ENCODE peak calls at places on chromosome 18, in seven cellular contexts. Y is left lung; N is CD8-positive, alpha-beta T cell; G is IMR-90; P is thyroid gland; E is right cardiac atrium; A is sigmoid colon. I is an unnamed sample. For H3K9me3, the result is how much of the 10 kb centered on the place peaks cover.

GRCh38 chr18:58117685-58118403 is 73.8 kb downstream of the NEDD4L start:
- DNase-seq in Y (no peak), N (no peak), G (peak), P (peak), E (peak), A (no peak), I (peak)

GRCh38 chr18:77222464-77222863 is 27.2 kb upstream of the GALR1 start:
- DNase-seq in Y (no peak), N (no peak), G (no peak), P (no peak), E (no peak), A (no peak), I (no peak)

GRCh38 chr18:68560128-68560527 is 154.8 kb downstream of the TMX3 start:
- DNase-seq in Y (no peak), N (no peak), G (no peak), P (no peak), E (no peak), A (no peak), I (no peak)

GRCh38 chr18:1014496-1014895 is 109.8 kb downstream of the ADCYAP1 start:
- DNase-seq in Y (no peak), N (no peak), G (no peak), P (no peak), E (no peak), A (no peak), I (no peak)

GRCh38 chr18:68803371-68803770 is 5.5 kb downstream of the CCDC102B start:
- DNase-seq in Y (peak), N (no peak), G (peak), P (peak), E (peak), A (peak), I (no peak)

GRCh38 chr18:65124633-65125032 is 626.2 kb upstream of the CDH7 start:
- DNase-seq in Y (no peak), N (no peak), G (no peak), P (no peak), E (no peak), A (no peak), I (no peak)

GRCh38 chr18:25351280-25351772 is 640 bp downstream of the ZNF521 start:
- DNase-seq in Y (no peak), N (no peak), G (peak), P (peak), E (no peak), A (no peak), I (no peak)

GRCh38 chr18:55489742-55490055 is 98.3 kb downstream of the TCF4 start:
- DNase-seq in Y (no peak), N (no peak), G (peak), P (no peak), E (no peak), A (no peak), I (no peak)

GRCh38 chr18:23963443-23964185 is 50.9 kb upstream of the TTC39C start:
- DNase-seq in Y (no peak), N (no peak), G (no peak), P (peak), E (no peak), A (no peak), I (peak)

GRCh38 chr18:49585781-49586663 is 24.2 kb downstream of the LIPG start:
- DNase-seq in Y (no peak), N (no peak), G (no peak), P (no peak), E (no peak), A (no peak), I (no peak)

GRCh38 chr18:50665519-50665918 is 105.6 kb downstream of the MAPK4 start:
- DNase-seq in Y (no peak), N (no peak), G (no peak), P (no peak), E (peak), A (no peak), I (no peak)

GRCh38 chr18:30687501-30687900 is 355.0 kb downstream of the DSC3 start:
- DNase-seq in Y (no peak), N (no peak), G (no peak), P (no peak), E (no peak), A (no peak), I (no peak)

GRCh38 chr18:3508576-3509559 is 58.9 kb downstream of the TGIF1 start:
- DNase-seq in Y (no peak), N (no peak), G (no peak), P (peak), E (no peak), A (no peak), I (no peak)

DNA sequence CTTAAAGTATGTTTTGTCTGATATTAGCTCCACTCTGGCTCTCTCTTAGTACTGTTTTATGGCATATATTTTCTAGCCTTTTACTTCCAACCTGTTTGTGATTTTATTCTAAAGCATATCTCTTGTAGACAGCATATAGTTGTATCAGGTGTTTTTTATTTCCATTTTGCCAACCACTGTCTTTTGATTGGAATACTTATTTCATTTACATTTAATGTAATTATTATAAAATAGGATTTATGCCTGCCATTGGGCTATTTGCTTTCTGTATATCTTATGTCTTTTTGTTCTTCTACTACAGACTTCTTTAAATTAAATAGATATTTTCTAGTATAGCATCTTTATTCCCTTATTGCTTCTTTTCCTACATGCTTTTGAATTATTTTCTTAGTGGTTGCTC is 67.3 kb downstream of the LRRC30 start:
- DNase-seq in Y (no peak), N (no peak), G (no peak), P (no peak), E (no peak), A (no peak), I (no peak)
- H3K9me3 ChIP-seq in Y (under half), N (under half), G (under half), P (under half), E (under half), A (under half), I (under half)

GRCh38 chr18:79396431-79397287 is 929 bp downstream of the NFATC1 start:
- DNase-seq in Y (peak), N (peak), G (peak), P (peak), E (peak), A (peak), I (peak)

GRCh38 chr18:79399275-79400081 is 3.7 kb downstream of the NFATC1 start:
- DNase-seq in Y (peak), N (no peak), G (no peak), P (no peak), E (peak), A (peak), I (no peak)

GRCh38 chr18:79400091-79400590 is 4.4 kb downstream of the NFATC1 start:
- DNase-seq in Y (peak), N (peak), G (no peak), P (peak), E (peak), A (peak), I (peak)

GRCh38 chr18:79397288-79397829 is 1.6 kb downstream of the NFATC1 start:
- DNase-seq in Y (peak), N (no peak), G (no peak), P (no peak), E (no peak), A (peak), I (no peak)

GRCh38 chr18:79397830-79398761 is 2.4 kb downstream of the NFATC1 start:
- DNase-seq in Y (peak), N (no peak), G (no peak), P (no peak), E (peak), A (peak), I (no peak)
- H3K4me3 ChIP-seq in Y (no peak), N (no peak), G (no peak), P (no peak), E (no peak), A (no peak), I (no peak)

GRCh38 chr18:72410399-72410798 is 133.7 kb downstream of the CBLN2 start:
- DNase-seq in Y (no peak), N (no peak), G (no peak), P (no peak), E (no peak), A (no peak), I (no peak)

GRCh38 chr18:72409923-72410322 is 134.2 kb downstream of the CBLN2 start:
- DNase-seq in Y (no peak), N (no peak), G (no peak), P (no peak), E (no peak), A (no peak), I (no peak)

DNA sequence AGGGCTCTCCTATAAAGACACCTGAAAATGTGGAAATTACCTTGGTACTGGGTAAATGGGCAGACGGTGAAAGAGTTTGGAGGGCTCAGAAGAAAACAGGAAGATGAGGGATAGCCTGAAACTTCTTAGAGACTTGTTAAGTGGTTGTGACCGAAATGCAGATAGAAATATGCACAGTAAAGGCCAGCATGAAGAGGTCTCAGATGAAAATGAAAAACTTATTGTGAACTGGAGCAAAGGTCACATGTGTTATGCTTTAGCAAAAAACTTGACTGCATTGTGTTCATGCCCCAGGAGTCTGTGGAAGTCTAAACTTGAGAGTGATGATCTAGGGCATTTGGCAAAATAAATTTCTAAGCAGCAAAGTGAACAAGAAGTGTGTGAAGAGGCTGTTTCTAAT is 137.1 kb downstream of the CBLN2 start:
- DNase-seq in Y (no peak), N (no peak), G (no peak), P (no peak), E (no peak), A (no peak), I (no peak)
- H3K9me3 ChIP-seq in Y (under half), N (under half), G (under half), P (under half), E (under half), A (under half), I (under half)

GRCh38 chr18:59143441-59143840 is 3.8 kb downstream of the SEC11C start:
- DNase-seq in Y (no peak), N (no peak), G (peak), P (no peak), E (no peak), A (no peak), I (no peak)
- H3K4me3 ChIP-seq in Y (no peak), N (no peak), G (no peak), P (no peak), E (no peak), A (no peak), I (no peak)

GRCh38 chr18:79956276-79956675 is 4.8 kb upstream of the SLC66A2 start:
- DNase-seq in Y (no peak), N (no peak), G (no peak), P (no peak), E (no peak), A (peak), I (no peak)
- H3K9me3 ChIP-seq in Y (under half), N (under half), G (under half), P (under half), E (under half), A (under half), I (under half)

GRCh38 chr18:43125471-43125870 is 10.0 kb upstream of the RIT2 start:
- DNase-seq in Y (no peak), N (no peak), G (no peak), P (no peak), E (no peak), A (no peak), I (no peak)

GRCh38 chr18:43134876-43135275 is 19.4 kb upstream of the RIT2 start:
- DNase-seq in Y (no peak), N (no peak), G (no peak), P (no peak), E (no peak), A (no peak), I (no peak)

GRCh38 chr18:43129946-43130523 is 14.6 kb upstream of the RIT2 start:
- DNase-seq in Y (no peak), N (no peak), G (no peak), P (peak), E (peak), A (no peak), I (no peak)
- H3K4me3 ChIP-seq in Y (no peak), N (no peak), G (no peak), P (peak), E (peak), A (peak), I (peak)